ENCODE peak calls at places on chromosomes 7 and 10, in ten cellular contexts. One of them, this sample, is unnamed.

GRCh38 chr10:49183596-49184542 is 4.3 kb downstream of the TMEM273 start:
- DNase-seq in suprapubic skin: no peak
- DNase-seq in HCT116: no peak
- DNase-seq in stomach: peak
- DNase-seq in SK-N-SH: no peak
- DNase-seq in transverse colon: no peak
- DNase-seq in H1: no peak
- DNase-seq in endothelial cell of umbilical vein: peak
- DNase-seq in vagina: no peak
- DNase-seq in GM23338: no peak
- DNase-seq in this sample: no peak

GRCh38 chr10:96133135-96133534 is 3.0 kb downstream of the ZNF518A start:
- DNase-seq in suprapubic skin: no peak
- DNase-seq in HCT116: no peak
- DNase-seq in stomach: no peak
- DNase-seq in SK-N-SH: no peak
- DNase-seq in transverse colon: no peak
- DNase-seq in H1: no peak
- DNase-seq in endothelial cell of umbilical vein: no peak
- DNase-seq in vagina: no peak
- DNase-seq in GM23338: no peak
- DNase-seq in this sample: no peak

GRCh38 chr10:30637881-30638467 is 8.4 kb upstream of the LYZL2 start:
- DNase-seq in suprapubic skin: no peak
- DNase-seq in HCT116: peak
- DNase-seq in stomach: no peak
- DNase-seq in SK-N-SH: no peak
- DNase-seq in transverse colon: no peak
- DNase-seq in H1: no peak
- DNase-seq in endothelial cell of umbilical vein: peak
- DNase-seq in vagina: no peak
- DNase-seq in GM23338: no peak
- DNase-seq in this sample: no peak

GRCh38 chr10:35336921-35337741 is 822 bp downstream of the CCNY start:
- DNase-seq in suprapubic skin: peak
- DNase-seq in HCT116: no peak
- DNase-seq in stomach: peak
- DNase-seq in SK-N-SH: peak
- DNase-seq in transverse colon: peak
- DNase-seq in H1: peak
- DNase-seq in endothelial cell of umbilical vein: peak
- DNase-seq in vagina: no peak
- DNase-seq in GM23338: peak
- DNase-seq in this sample: no peak

GRCh38 chr10:91909178-91909677 is at the start of gene FGFBP3:
- DNase-seq in suprapubic skin: no peak
- DNase-seq in HCT116: peak
- DNase-seq in stomach: no peak
- DNase-seq in SK-N-SH: peak
- DNase-seq in transverse colon: peak
- DNase-seq in H1: peak
- DNase-seq in endothelial cell of umbilical vein: no peak
- DNase-seq in vagina: no peak
- DNase-seq in GM23338: peak
- DNase-seq in this sample: no peak

GRCh38 chr7:1351881-1352625 is 107.2 kb downstream of the MICALL2 start:
- DNase-seq in suprapubic skin: no peak
- DNase-seq in HCT116: no peak
- DNase-seq in stomach: no peak
- DNase-seq in SK-N-SH: no peak
- DNase-seq in transverse colon: no peak
- DNase-seq in H1: no peak
- DNase-seq in endothelial cell of umbilical vein: no peak
- DNase-seq in vagina: no peak
- DNase-seq in GM23338: no peak
- DNase-seq in this sample: no peak

GRCh38 chr10:12690525-12691139 is 310.9 kb downstream of the CCDC3 start:
- DNase-seq in suprapubic skin: no peak
- DNase-seq in HCT116: no peak
- DNase-seq in stomach: no peak
- DNase-seq in SK-N-SH: no peak
- DNase-seq in transverse colon: no peak
- DNase-seq in H1: no peak
- DNase-seq in endothelial cell of umbilical vein: no peak
- DNase-seq in vagina: no peak
- DNase-seq in GM23338: peak
- DNase-seq in this sample: no peak

GRCh38 chr7:28855538-28856217 is 102.5 kb downstream of the TRIL start:
- DNase-seq in suprapubic skin: no peak
- DNase-seq in HCT116: peak
- DNase-seq in stomach: no peak
- DNase-seq in SK-N-SH: no peak
- DNase-seq in transverse colon: no peak
- DNase-seq in H1: no peak
- DNase-seq in endothelial cell of umbilical vein: no peak
- DNase-seq in vagina: no peak
- DNase-seq in GM23338: no peak
- DNase-seq in this sample: peak

GRCh38 chr7:155374276-155375252 is 76.9 kb downstream of the INSIG1 start:
- DNase-seq in suprapubic skin: no peak
- DNase-seq in HCT116: no peak
- DNase-seq in stomach: no peak
- DNase-seq in SK-N-SH: peak
- DNase-seq in transverse colon: no peak
- DNase-seq in H1: peak
- DNase-seq in endothelial cell of umbilical vein: no peak
- DNase-seq in vagina: no peak
- DNase-seq in GM23338: peak
- DNase-seq in this sample: no peak

GRCh38 chr10:112711366-112711765 is 238.7 kb upstream of the TCF7L2 start:
- DNase-seq in suprapubic skin: no peak
- DNase-seq in HCT116: no peak
- DNase-seq in stomach: no peak
- DNase-seq in SK-N-SH: no peak
- DNase-seq in transverse colon: no peak
- DNase-seq in H1: peak
- DNase-seq in endothelial cell of umbilical vein: no peak
- DNase-seq in vagina: no peak
- DNase-seq in GM23338: no peak
- DNase-seq in this sample: peak

GRCh38 chr7:77434570-77434969 is 18.4 kb upstream of the GSAP start:
- DNase-seq in suprapubic skin: no peak
- DNase-seq in HCT116: no peak
- DNase-seq in stomach: no peak
- DNase-seq in SK-N-SH: no peak
- DNase-seq in transverse colon: no peak
- DNase-seq in H1: no peak
- DNase-seq in endothelial cell of umbilical vein: no peak
- DNase-seq in vagina: no peak
- DNase-seq in GM23338: no peak
- DNase-seq in this sample: no peak

GRCh38 chr10:87816163-87816841 is 1.7 kb downstream of the ATAD1 start:
- DNase-seq in suprapubic skin: no peak
- DNase-seq in HCT116: no peak
- DNase-seq in stomach: no peak
- DNase-seq in SK-N-SH: no peak
- DNase-seq in transverse colon: no peak
- DNase-seq in H1: no peak
- DNase-seq in endothelial cell of umbilical vein: no peak
- DNase-seq in vagina: no peak
- DNase-seq in GM23338: no peak
- DNase-seq in this sample: no peak

GRCh38 chr7:55052081-55052480 is 33.3 kb downstream of the EGFR start:
- DNase-seq in suprapubic skin: no peak
- DNase-seq in HCT116: no peak
- DNase-seq in stomach: no peak
- DNase-seq in SK-N-SH: no peak
- DNase-seq in transverse colon: no peak
- DNase-seq in H1: no peak
- DNase-seq in endothelial cell of umbilical vein: peak
- DNase-seq in vagina: no peak
- DNase-seq in GM23338: no peak
- DNase-seq in this sample: no peak

GRCh38 chr7:102024769-102025391 is 207.5 kb downstream of the CUX1 start:
- DNase-seq in suprapubic skin: no peak
- DNase-seq in HCT116: no peak
- DNase-seq in stomach: no peak
- DNase-seq in SK-N-SH: no peak
- DNase-seq in transverse colon: peak
- DNase-seq in H1: no peak
- DNase-seq in endothelial cell of umbilical vein: no peak
- DNase-seq in vagina: no peak
- DNase-seq in GM23338: peak
- DNase-seq in this sample: no peak

GRCh38 chr7:142714375-142714774 is 34.9 kb upstream of the PRSS1 start:
- DNase-seq in suprapubic skin: no peak
- DNase-seq in HCT116: no peak
- DNase-seq in stomach: no peak
- DNase-seq in SK-N-SH: no peak
- DNase-seq in transverse colon: no peak
- DNase-seq in H1: no peak
- DNase-seq in endothelial cell of umbilical vein: peak
- DNase-seq in vagina: no peak
- DNase-seq in GM23338: no peak
- DNase-seq in this sample: no peak

GRCh38 chr7:115066050-115066449 is 144.2 kb downstream of the MDFIC start:
- DNase-seq in suprapubic skin: no peak
- DNase-seq in HCT116: no peak
- DNase-seq in stomach: no peak
- DNase-seq in SK-N-SH: no peak
- DNase-seq in transverse colon: peak
- DNase-seq in H1: no peak
- DNase-seq in endothelial cell of umbilical vein: no peak
- DNase-seq in vagina: no peak
- DNase-seq in GM23338: no peak
- DNase-seq in this sample: no peak

GRCh38 chr7:120079704-120080103 is 193.3 kb upstream of the KCND2 start:
- DNase-seq in suprapubic skin: no peak
- DNase-seq in HCT116: no peak
- DNase-seq in stomach: no peak
- DNase-seq in SK-N-SH: no peak
- DNase-seq in transverse colon: no peak
- DNase-seq in H1: no peak
- DNase-seq in endothelial cell of umbilical vein: no peak
- DNase-seq in vagina: no peak
- DNase-seq in GM23338: no peak
- DNase-seq in this sample: no peak

GRCh38 chr7:6015917-6016652 is 7.0 kb downstream of the AIMP2 start:
- DNase-seq in suprapubic skin: peak
- DNase-seq in HCT116: no peak
- DNase-seq in stomach: peak
- DNase-seq in SK-N-SH: no peak
- DNase-seq in transverse colon: peak
- DNase-seq in H1: no peak
- DNase-seq in endothelial cell of umbilical vein: no peak
- DNase-seq in vagina: no peak
- DNase-seq in GM23338: no peak
- DNase-seq in this sample: no peak
- H3K27ac ChIP-seq in suprapubic skin: peak
- H3K27ac ChIP-seq in HCT116: peak
- H3K27ac ChIP-seq in stomach: no peak
- H3K27ac ChIP-seq in SK-N-SH: peak
- H3K27ac ChIP-seq in transverse colon: peak
- H3K27ac ChIP-seq in H1: no peak
- H3K27ac ChIP-seq in endothelial cell of umbilical vein: no peak
- H3K27ac ChIP-seq in vagina: peak
- H3K27ac ChIP-seq in GM23338: no peak
- H3K27ac ChIP-seq in this sample: peak

GRCh38 chr7:151806204-151806603 is 70.7 kb downstream of the PRKAG2 start:
- DNase-seq in suprapubic skin: no peak
- DNase-seq in HCT116: no peak
- DNase-seq in stomach: peak
- DNase-seq in SK-N-SH: no peak
- DNase-seq in transverse colon: no peak
- DNase-seq in H1: no peak
- DNase-seq in endothelial cell of umbilical vein: peak
- DNase-seq in vagina: no peak
- DNase-seq in GM23338: no peak
- DNase-seq in this sample: no peak
- TF ChIP-seq POLR2AphosphoS5 in suprapubic skin: no peak
- TF ChIP-seq POLR2AphosphoS5 in HCT116: no peak
- TF ChIP-seq POLR2AphosphoS5 in stomach: peak
- TF ChIP-seq POLR2AphosphoS5 in SK-N-SH: no peak
- TF ChIP-seq POLR2AphosphoS5 in transverse colon: no peak
- TF ChIP-seq POLR2AphosphoS5 in H1: no peak
- TF ChIP-seq POLR2AphosphoS5 in endothelial cell of umbilical vein: no peak
- TF ChIP-seq POLR2AphosphoS5 in vagina: peak
- TF ChIP-seq POLR2AphosphoS5 in GM23338: no peak
- TF ChIP-seq POLR2AphosphoS5 in this sample: no peak

DNA sequence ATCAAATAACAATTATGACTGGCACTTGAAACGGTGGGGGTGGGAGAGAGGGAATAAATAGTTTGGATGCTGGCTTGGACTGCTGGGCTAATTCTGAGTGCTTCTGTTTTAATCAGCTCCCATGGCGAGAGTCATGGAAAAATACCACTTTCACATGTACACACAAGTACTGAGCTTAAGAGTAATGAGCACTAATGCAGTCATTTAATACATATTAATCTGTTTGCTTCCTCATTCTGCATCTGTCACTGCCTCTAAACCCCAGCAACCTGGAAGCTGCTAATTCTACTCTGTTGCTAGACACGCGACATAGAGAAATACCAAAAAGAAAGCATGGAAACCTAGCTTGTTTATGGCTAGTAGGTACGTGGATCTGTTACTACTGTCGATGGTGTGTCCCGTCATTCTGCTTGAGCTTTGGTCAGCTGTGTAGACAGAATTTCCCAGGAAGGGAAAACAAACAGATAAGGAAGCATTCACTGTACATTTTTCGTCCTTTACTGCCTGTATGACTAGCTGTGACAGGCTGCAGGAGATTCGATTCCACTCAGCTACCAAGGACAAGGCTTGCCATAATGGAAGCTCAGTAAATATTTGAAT is 238.8 kb downstream of the BAMBI start:
- DNase-seq in suprapubic skin: no peak
- DNase-seq in HCT116: no peak
- DNase-seq in stomach: no peak
- DNase-seq in SK-N-SH: no peak
- DNase-seq in transverse colon: no peak
- DNase-seq in H1: no peak
- DNase-seq in endothelial cell of umbilical vein: no peak
- DNase-seq in vagina: no peak
- DNase-seq in GM23338: no peak
- DNase-seq in this sample: no peak
- H3K27ac ChIP-seq in suprapubic skin: no peak
- H3K27ac ChIP-seq in HCT116: no peak
- H3K27ac ChIP-seq in stomach: no peak
- H3K27ac ChIP-seq in SK-N-SH: no peak
- H3K27ac ChIP-seq in transverse colon: no peak
- H3K27ac ChIP-seq in H1: no peak
- H3K27ac ChIP-seq in endothelial cell of umbilical vein: no peak
- H3K27ac ChIP-seq in vagina: no peak
- H3K27ac ChIP-seq in GM23338: no peak
- H3K27ac ChIP-seq in this sample: no peak

GRCh38 chr7:108570146-108570755 is 577 bp downstream of the DNAJB9 start:
- DNase-seq in suprapubic skin: peak
- DNase-seq in HCT116: peak
- DNase-seq in stomach: peak
- DNase-seq in SK-N-SH: peak
- DNase-seq in transverse colon: peak
- DNase-seq in H1: no peak
- DNase-seq in endothelial cell of umbilical vein: peak
- DNase-seq in vagina: no peak
- DNase-seq in GM23338: peak
- DNase-seq in this sample: no peak
- TF ChIP-seq POLR2AphosphoS5 in suprapubic skin: no peak
- TF ChIP-seq POLR2AphosphoS5 in HCT116: peak
- TF ChIP-seq POLR2AphosphoS5 in stomach: peak
- TF ChIP-seq POLR2AphosphoS5 in SK-N-SH: no peak
- TF ChIP-seq POLR2AphosphoS5 in transverse colon: no peak
- TF ChIP-seq POLR2AphosphoS5 in H1: no peak
- TF ChIP-seq POLR2AphosphoS5 in endothelial cell of umbilical vein: no peak
- TF ChIP-seq POLR2AphosphoS5 in vagina: peak
- TF ChIP-seq POLR2AphosphoS5 in GM23338: no peak
- TF ChIP-seq POLR2AphosphoS5 in this sample: peak